ENCODE peak calls at places on chromosomes 7 and 10, in ten cellular contexts. M is lower lobe of right lung, J is adrenal gland, T is Caco-2, A is fibroblast of lung, S is GM12878, D is heart right ventricle, R is PC-9, Z is pancreas, E is heart left ventricle. X is an unnamed sample.

GRCh38 chr10:106711313-106711906 is 453.1 kb downstream of the SORCS1 start:
- DNase-seq in M (peak; percentile 64), J (peak; percentile 58), T (peak; percentile 47), A (peak; percentile 2), S (no peak), D (peak; percentile 20), R (no peak), Z (peak; percentile 52), E (no peak), X (no peak)

GRCh38 chr10:48695636-48696534 is 11.2 kb downstream of the WDFY4 start:
- DNase-seq in M (no peak), J (no peak), T (no peak), A (no peak), S (no peak), D (no peak), R (no peak), Z (no peak), E (no peak), X (no peak)

GRCh38 chr10:91536790-91537189 is 96.1 kb downstream of the PPP1R3C start:
- DNase-seq in M (no peak), J (no peak), T (no peak), A (no peak), S (no peak), D (no peak), R (no peak), Z (no peak), E (no peak), X (no peak)

GRCh38 chr7:25970381-25970780 is 181.6 kb upstream of the NFE2L3 start:
- DNase-seq in M (no peak), J (no peak), T (no peak), A (no peak), S (no peak), D (no peak), R (no peak), Z (no peak), E (no peak), X (no peak)

GRCh38 chr7:10128748-10129147 is 844.9 kb upstream of the PHF14 start:
- DNase-seq in M (no peak), J (peak; percentile 44), T (no peak), A (peak; percentile 42), S (no peak), D (no peak), R (no peak), Z (no peak), E (no peak), X (no peak)

GRCh38 chr7:34747842-34748241 is 89.8 kb downstream of the NPSR1 start:
- DNase-seq in M (no peak), J (no peak), T (no peak), A (no peak), S (no peak), D (no peak), R (no peak), Z (no peak), E (no peak), X (no peak)

GRCh38 chr10:119227825-119228224 is 20.5 kb downstream of the GRK5 start:
- DNase-seq in M (no peak), J (no peak), T (no peak), A (no peak), S (no peak), D (no peak), R (no peak), Z (no peak), E (no peak), X (no peak)

GRCh38 chr10:2925631-2926030 is 141.7 kb upstream of the PFKP start:
- DNase-seq in M (peak; percentile 69), J (peak; percentile 62), T (no peak), A (peak; percentile 15), S (no peak), D (peak; percentile 60), R (no peak), Z (peak; percentile 65), E (peak; percentile 30), X (no peak)

DNA sequence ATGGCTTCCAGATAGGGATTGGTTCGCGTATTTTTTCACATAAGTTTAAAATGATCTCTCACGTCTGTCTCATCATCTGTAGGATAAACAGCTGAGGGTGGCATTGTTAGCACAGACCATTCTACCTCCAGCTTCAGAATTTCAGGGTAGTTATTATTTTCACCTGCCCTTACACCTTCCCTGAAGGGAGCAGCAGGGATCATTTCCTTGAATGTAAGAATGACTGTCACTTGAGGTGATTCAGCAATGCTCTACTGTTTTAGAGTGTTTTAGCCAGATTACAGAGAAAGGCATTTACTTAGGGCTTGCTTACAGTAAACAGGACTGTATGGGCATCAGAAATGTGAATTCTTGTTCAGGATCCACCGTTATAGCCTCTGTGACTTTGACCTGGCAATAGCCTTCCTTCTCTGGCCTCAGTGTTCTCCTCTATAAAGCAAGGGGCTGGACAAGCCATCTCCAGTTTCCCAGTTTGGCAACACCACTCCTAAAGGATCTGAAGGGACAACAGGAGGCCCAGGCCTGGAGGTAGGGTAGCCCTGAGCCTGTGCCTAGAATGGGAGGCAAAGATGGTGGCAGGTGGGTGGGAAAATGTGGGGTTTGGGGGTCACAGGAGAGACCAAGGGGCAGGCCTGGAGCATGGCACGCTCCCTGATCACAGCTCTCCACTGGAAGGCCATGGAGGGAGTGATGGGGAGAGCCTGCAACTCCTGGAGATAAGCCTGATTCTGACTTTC is 1.2 kb upstream of the IGFBP1 start:
- DNase-seq in M (no peak), J (no peak), T (no peak), A (no peak), S (no peak), D (no peak), R (peak; percentile 71), Z (no peak), E (no peak), X (no peak)
- H3K27me3 ChIP-seq in M (peaks cover 54% of the 10 kb centered on the region), J (peaks cover 27% of the 10 kb centered on the region), T (no peaks in the 10 kb centered on the region), A (peaks cover 16% of the 10 kb centered on the region), S (peaks cover 18% of the 10 kb centered on the region), D (peaks cover 62% of the 10 kb centered on the region), R (no peaks in the 10 kb centered on the region), Z (no peaks in the 10 kb centered on the region), E (peaks cover 58% of the 10 kb centered on the region), X (no peaks in the 10 kb centered on the region)

GRCh38 chr10:9851808-9852207 is 1165.9 kb upstream of the CELF2 start:
- DNase-seq in M (no peak), J (no peak), T (no peak), A (peak; percentile 7), S (no peak), D (no peak), R (no peak), Z (no peak), E (no peak), X (no peak)

GRCh38 chr10:9848981-9849380 is 1168.7 kb upstream of the CELF2 start:
- DNase-seq in M (no peak), J (peak; percentile 43), T (no peak), A (no peak), S (no peak), D (no peak), R (no peak), Z (no peak), E (no peak), X (no peak)

GRCh38 chr10:9850415-9850814 is 1167.3 kb upstream of the CELF2 start:
- DNase-seq in M (no peak), J (no peak), T (no peak), A (no peak), S (no peak), D (no peak), R (no peak), Z (peak; percentile 58), E (no peak), X (no peak)

GRCh38 chr10:9848278-9848677 is 1169.4 kb upstream of the CELF2 start:
- DNase-seq in M (no peak), J (no peak), T (no peak), A (no peak), S (no peak), D (no peak), R (no peak), Z (no peak), E (no peak), X (no peak)

GRCh38 chr10:9853405-9854010 is 1164.2 kb upstream of the CELF2 start:
- DNase-seq in M (no peak), J (no peak), T (no peak), A (no peak), S (no peak), D (no peak), R (no peak), Z (no peak), E (no peak), X (no peak)
- TF ChIP-seq CTCF in M (no peak), J (no peak), T (no peak), A (no peak), S (no peak), D (no peak), R (no peak), Z (no peak), E (no peak), X (no peak)

GRCh38 chr7:30893357-30893756 is 18.3 kb upstream of the AQP1 start:
- DNase-seq in M (no peak), J (no peak), T (no peak), A (peak; percentile 78), S (no peak), D (peak; percentile 68), R (no peak), Z (no peak), E (peak; percentile 60), X (no peak)

GRCh38 chr7:30884881-30885280 is 26.8 kb upstream of the AQP1 start:
- DNase-seq in M (no peak), J (no peak), T (no peak), A (no peak), S (no peak), D (no peak), R (no peak), Z (no peak), E (no peak), X (no peak)

GRCh38 chr7:30886608-30887011 is 25.0 kb upstream of the AQP1 start:
- DNase-seq in M (no peak), J (no peak), T (no peak), A (peak; percentile 17), S (no peak), D (no peak), R (no peak), Z (no peak), E (no peak), X (no peak)

GRCh38 chr7:30887464-30887872 is 24.2 kb upstream of the AQP1 start:
- DNase-seq in M (no peak), J (no peak), T (no peak), A (no peak), S (no peak), D (no peak), R (no peak), Z (peak; percentile 61), E (no peak), X (no peak)

DNA sequence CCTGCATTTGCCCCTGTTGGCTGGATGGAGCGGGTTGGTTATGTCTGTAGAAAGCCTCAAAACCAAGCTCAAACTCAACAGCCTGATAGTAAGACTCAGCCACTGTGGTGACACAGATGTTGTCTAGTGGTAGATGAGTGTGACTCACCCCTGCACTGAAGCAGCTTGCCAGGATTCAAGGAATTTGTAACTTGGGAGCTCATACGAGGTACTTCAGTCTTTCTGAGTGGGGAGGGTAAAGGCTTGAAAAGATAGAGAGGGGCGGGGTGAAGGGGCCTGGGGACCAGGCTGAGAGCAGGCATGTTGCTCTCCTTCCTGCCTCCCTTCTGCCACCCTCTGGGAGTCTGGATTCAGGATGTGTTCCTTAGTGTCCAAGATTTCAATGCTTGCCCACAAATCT is 22.9 kb upstream of the AQP1 start:
- DNase-seq in M (no peak), J (peak; percentile 48), T (no peak), A (peak; percentile 83), S (no peak), D (no peak), R (peak; percentile 68), Z (no peak), E (no peak), X (peak; percentile 90)
- H3K4me1 ChIP-seq in M (peaks cover 53% of the 10 kb centered on the region), J (peaks cover 20% of the 10 kb centered on the region), T (no peaks in the 10 kb centered on the region), A (peaks cover 20% of the 10 kb centered on the region), S (no peaks in the 10 kb centered on the region), D (peaks cover 27% of the 10 kb centered on the region), R (peaks cover 3% of the 10 kb centered on the region), Z (peaks cover 9% of the 10 kb centered on the region), E (peaks cover 15% of the 10 kb centered on the region), X (peaks cover 24% of the 10 kb centered on the region)

GRCh38 chr7:29807179-29807841 is 1.0 kb downstream of the WIPF3 start:
- DNase-seq in M (no peak), J (peak; percentile 69), T (peak; percentile 54), A (no peak), S (no peak), D (peak; percentile 64), R (peak; percentile 24), Z (peak; percentile 58), E (peak; percentile 54), X (no peak)

GRCh38 chr7:29806131-29806792 is at the start of gene WIPF3:
- DNase-seq in M (peak; percentile 48), J (peak; percentile 40), T (peak; percentile 51), A (no peak), S (no peak), D (peak; percentile 44), R (no peak), Z (peak; percentile 60), E (peak; percentile 38), X (no peak)

GRCh38 chr7:29801929-29802328 is 4.4 kb upstream of the WIPF3 start:
- DNase-seq in M (no peak), J (no peak), T (no peak), A (no peak), S (no peak), D (no peak), R (no peak), Z (no peak), E (no peak), X (no peak)

GRCh38 chr7:29806793-29807178 is 478 bp downstream of the WIPF3 start:
- DNase-seq in M (no peak), J (no peak), T (no peak), A (no peak), S (no peak), D (peak; percentile 27), R (no peak), Z (no peak), E (no peak), X (no peak)

GRCh38 chr7:29805031-29805430 is 1.3 kb upstream of the WIPF3 start:
- DNase-seq in M (no peak), J (no peak), T (no peak), A (no peak), S (no peak), D (no peak), R (no peak), Z (no peak), E (no peak), X (no peak)
- H3K27me3 ChIP-seq in M (peaks cover 63% of the 10 kb centered on the region), J (no peaks in the 10 kb centered on the region), T (no peaks in the 10 kb centered on the region), A (peaks cover 45% of the 10 kb centered on the region), S (peaks cover 21% of the 10 kb centered on the region), D (no peaks in the 10 kb centered on the region), R (peaks cover 21% of the 10 kb centered on the region), Z (no peaks in the 10 kb centered on the region), E (peaks cover 5% of the 10 kb centered on the region), X (no peaks in the 10 kb centered on the region)